ENCODE peak calls at places on chromosomes 12 and 14, in seven cellular contexts. V is NCI-H524, U is WTC11, Q is GM19239, C is ELR, Y is EL, Z is cardiac fibroblast. L is an unnamed sample.

GRCh38 chr12:109958374-109958773 is 37.8 kb downstream of the GIT2 start:
- DNase-seq in U (no peak), V (no peak), Y (no peak), Z (no peak), Q (no peak), C (no peak), L (no peak)

GRCh38 chr14:36313206-36313605 is 7.2 kb downstream of the MBIP start:
- DNase-seq in V (no peak), Y (no peak), C (no peak), U (no peak), Q (no peak), Z (no peak), L (no peak)

GRCh38 chr14:89212386-89213235 is 204.4 kb downstream of the FOXN3 start:
- DNase-seq in V (peak), C (no peak), Z (no peak), Y (no peak), U (no peak), Q (no peak), L (no peak)

GRCh38 chr14:91067186-91067585 is 6.7 kb upstream of the RPS6KA5 start:
- DNase-seq in Y (no peak), Z (no peak), C (no peak), U (no peak), Q (no peak), V (no peak), L (no peak)

GRCh38 chr12:66693901-66694513 is 15.1 kb upstream of the GRIP1 start:
- DNase-seq in Z (peak), Y (peak), C (peak), Q (peak), V (peak), U (no peak), L (peak)

GRCh38 chr12:88493651-88494050 is 86.6 kb downstream of the KITLG start:
- DNase-seq in Q (no peak), U (no peak), Z (peak), C (peak), V (no peak), Y (peak), L (peak)

GRCh38 chr14:45940318-45940717 is 687.3 kb upstream of the MIS18BP1 start:
- DNase-seq in U (no peak), Q (no peak), Y (no peak), Z (no peak), V (no peak), C (no peak), L (no peak)

GRCh38 chr14:48023881-48024280 is 348.5 kb upstream of the MDGA2 start:
- DNase-seq in V (no peak), Z (peak), Y (no peak), C (no peak), U (no peak), Q (no peak), L (no peak)

GRCh38 chr12:107322063-107322462 is 228.7 kb upstream of the CRY1 start:
- DNase-seq in Z (no peak), Q (no peak), U (no peak), C (no peak), V (no peak), Y (no peak), L (no peak)

L was measured in LHCN-M2.